ENCODE peak calls at places on chromosome 15, in seven cellular contexts. P is CD8-positive, alpha-beta memory T cell; C is tibial artery; E is suprapubic skin; V is substantia nigra; X is ascending aorta; M is pancreas. W is an unnamed sample.

GRCh38 chr15:72203507-72203837 is 5.9 kb upstream of the GRAMD2A start:
- DNase-seq in P (no peak), C (peak; percentile 86), E (no peak), V (peak; percentile 82), X (peak; percentile 48), M (no peak), W (no peak)

GRCh38 chr15:95604634-95605036 is 725.9 kb upstream of the NR2F2 start:
- DNase-seq in P (no peak), C (no peak), E (no peak), V (no peak), X (no peak), M (no peak), W (no peak)

GRCh38 chr15:92527197-92527596 is 128.4 kb downstream of the FAM174B start:
- DNase-seq in P (no peak), C (peak; percentile 67), E (no peak), V (no peak), X (no peak), M (peak; percentile 43), W (no peak)

GRCh38 chr15:77457619-77458265 is 37.1 kb downstream of the HMG20A start:
- DNase-seq in P (no peak), C (no peak), E (no peak), V (no peak), X (no peak), M (no peak), W (no peak)

GRCh38 chr15:76058714-76059319 is 968 bp upstream of the TMEM266 start:
- DNase-seq in P (no peak), C (no peak), E (no peak), V (no peak), X (no peak), M (no peak), W (no peak)

GRCh38 chr15:23566070-23567050 is 886 bp downstream of the MKRN3 start:
- DNase-seq in P (peak; percentile 24), C (no peak), E (no peak), V (peak; percentile 14), X (no peak), M (no peak), W (no peak)

GRCh38 chr15:39594056-39594763 is 13.3 kb downstream of the THBS1 start:
- DNase-seq in P (peak; percentile 18), C (no peak), E (no peak), V (no peak), X (no peak), M (no peak), W (no peak)

GRCh38 chr15:61974759-61975158 is 85.5 kb downstream of the VPS13C start:
- DNase-seq in P (no peak), C (no peak), E (no peak), V (no peak), X (no peak), M (no peak), W (no peak)

GRCh38 chr15:92617197-92618037 is 38.2 kb downstream of the FAM174B start:
- DNase-seq in P (no peak), C (peak; percentile 63), E (peak; percentile 73), V (no peak), X (no peak), M (peak; percentile 90), W (no peak)

GRCh38 chr15:101049856-101050646 is 130.9 kb downstream of the LRRK1 start:
- DNase-seq in P (no peak), C (peak; percentile 50), E (peak; percentile 70), V (no peak), X (no peak), M (no peak), W (no peak)

GRCh38 chr15:47620960-47621681 is 96.2 kb upstream of the SEMA6D start:
- DNase-seq in P (no peak), C (no peak), E (no peak), V (no peak), X (no peak), M (no peak), W (no peak)

GRCh38 chr15:48671381-48672022 is 26.0 kb upstream of the FBN1 start:
- DNase-seq in P (no peak), C (peak; percentile 70), E (peak; percentile 83), V (no peak), X (no peak), M (no peak), W (no peak)

GRCh38 chr15:70259030-70259424 is 161.3 kb upstream of the TLE3 start:
- DNase-seq in P (peak; percentile 44), C (peak; percentile 83), E (no peak), V (peak; percentile 43), X (peak; percentile 53), M (peak; percentile 84), W (peak; percentile 87)

GRCh38 chr15:39248204-39248603 is 332.7 kb upstream of the THBS1 start:
- DNase-seq in P (no peak), C (no peak), E (no peak), V (no peak), X (no peak), M (peak; percentile 45), W (no peak)

GRCh38 chr15:92277776-92278175 is 115.9 kb upstream of the ST8SIA2 start:
- DNase-seq in P (no peak), C (no peak), E (no peak), V (no peak), X (no peak), M (no peak), W (no peak)

GRCh38 chr15:39936681-39937080 is 2.8 kb downstream of the EIF2AK4 start:
- DNase-seq in P (no peak), C (no peak), E (no peak), V (no peak), X (no peak), M (no peak), W (no peak)

GRCh38 chr15:77819841-77820728 is 187.4 kb upstream of the LINGO1 start:
- DNase-seq in P (no peak), C (no peak), E (no peak), V (no peak), X (no peak), M (no peak), W (no peak)

GRCh38 chr15:80972276-80972675 is 17.3 kb downstream of the MESD start:
- DNase-seq in P (no peak), C (no peak), E (peak; percentile 65), V (no peak), X (no peak), M (no peak), W (no peak)
- H3K27ac ChIP-seq in P (no peak overlapping the region), C (no peak overlapping the region), E (no peak overlapping the region), V (no peak overlapping the region), X (no peak overlapping the region), M (no peak overlapping the region), W (no peak overlapping the region)

DNA sequence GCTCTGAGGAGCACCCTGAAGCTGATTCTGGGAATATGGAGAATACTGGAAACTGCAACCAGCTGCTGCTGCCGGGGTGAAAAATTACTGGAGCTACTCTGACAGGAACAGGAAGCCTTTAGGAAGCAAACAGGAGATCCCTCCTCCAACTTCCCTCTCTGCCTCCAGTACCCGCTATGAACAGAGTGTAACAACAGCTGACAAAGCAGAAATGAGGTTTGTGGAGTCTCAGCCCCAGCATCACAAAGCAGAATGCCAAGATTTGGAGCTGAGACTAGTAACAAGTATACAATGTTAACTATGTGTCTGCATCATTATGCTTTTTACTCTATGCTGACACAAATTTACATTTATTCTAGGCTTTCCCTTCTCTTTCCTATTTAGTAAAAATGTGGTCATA is 22.7 kb upstream of the PIAS1 start:
- DNase-seq in P (no peak), C (no peak), E (no peak), V (no peak), X (no peak), M (no peak), W (no peak)
- H3K27ac ChIP-seq in P (no peak overlapping the region), C (no peak overlapping the region), E (no peak overlapping the region), V (no peak overlapping the region), X (no peak overlapping the region), M (no peak overlapping the region), W (no peak overlapping the region)

GRCh38 chr15:83206387-83206970 is 1.1 kb downstream of the HDGFL3 start:
- DNase-seq in P (no peak), C (no peak), E (no peak), V (no peak), X (no peak), M (no peak), W (no peak)

GRCh38 chr15:83205725-83206324 is 1.8 kb downstream of the HDGFL3 start:
- DNase-seq in P (no peak), C (no peak), E (no peak), V (no peak), X (no peak), M (no peak), W (no peak)

GRCh38 chr15:83207622-83208356 is at the start of gene HDGFL3:
- DNase-seq in P (no peak), C (peak; percentile 82), E (peak; percentile 87), V (peak; percentile 34), X (no peak), M (peak; percentile 58), W (no peak)

GRCh38 chr15:83208357-83208661 is 686 bp upstream of the HDGFL3 start:
- DNase-seq in P (no peak), C (no peak), E (no peak), V (no peak), X (no peak), M (no peak), W (no peak)

GRCh38 chr15:83206971-83207621 is 527 bp downstream of the HDGFL3 start:
- DNase-seq in P (no peak), C (peak; percentile 72), E (no peak), V (no peak), X (no peak), M (peak; percentile 45), W (peak; percentile 51)
- H3K27ac ChIP-seq in P (peak overlapping the region; percentile 1), C (peak overlapping the region; percentile 93), E (peak overlapping the region; percentile 84), V (peak overlapping the region; percentile 57), X (peak overlapping the region; percentile 100), M (peak overlapping the region; percentile 87), W (peak overlapping the region; percentile 74)

DNA sequence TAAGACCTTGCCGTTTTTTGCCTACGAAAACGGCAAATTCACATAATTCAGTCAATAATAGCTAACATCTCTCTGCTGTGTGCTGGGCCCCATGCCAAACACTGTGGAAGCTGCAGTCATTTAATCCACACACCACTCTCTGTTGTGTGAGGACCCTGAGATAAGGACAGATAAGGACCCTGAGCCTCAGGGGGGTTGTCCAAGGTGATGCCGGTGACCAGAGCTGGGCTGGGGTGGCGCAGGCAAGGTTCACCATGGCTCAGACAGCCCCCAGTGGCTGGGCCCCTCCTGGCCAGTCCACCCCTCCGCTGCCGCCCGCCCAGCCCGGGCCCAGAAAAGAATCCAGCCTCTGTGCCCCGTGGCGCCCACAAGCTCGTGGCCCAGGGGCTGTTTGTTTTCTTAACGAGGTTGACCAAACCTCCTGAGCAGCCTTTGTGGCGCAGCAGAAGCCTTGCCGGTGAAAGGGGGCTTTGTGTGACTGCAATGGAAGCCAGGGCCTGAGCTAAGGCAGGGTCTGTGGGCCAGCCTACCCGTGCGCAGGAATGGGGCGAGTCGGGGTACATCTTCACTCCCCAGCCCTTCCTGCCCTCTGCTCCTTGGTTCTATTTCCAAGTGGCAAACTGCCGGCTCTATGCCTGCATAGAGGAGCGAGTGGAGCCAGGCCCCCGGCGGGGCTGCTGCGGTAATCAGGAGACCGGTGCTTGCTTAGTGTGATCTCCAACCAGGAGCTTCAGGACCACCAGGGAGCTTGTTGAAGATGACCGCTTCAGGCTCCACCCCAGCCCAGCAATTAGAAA is 4.4 kb upstream of the SNX22 start:
- DNase-seq in P (no peak), C (peak; percentile 33), E (peak; percentile 61), V (peak; percentile 44), X (no peak), M (no peak), W (no peak)
- H3K27ac ChIP-seq in P (no peak overlapping the region), C (no peak overlapping the region), E (no peak overlapping the region), V (peak overlapping the region; percentile 87), X (no peak overlapping the region), M (no peak overlapping the region), W (no peak overlapping the region)